ENCODE peak calls at places on chromosomes 7 and 10, in ten cellular contexts. C is HFF-Myc; W is endodermal cell; I is KG1; K is activated T-helper 9 cell treated with anti-CD3 and anti-CD28 coated beads, Interleukin-2, amount 50 U/mL, for 16 hours; O is EL; Q is T-helper 17 cell; N is SW 1271; G is stromal cell of bone marrow; V is cardiac fibroblast. U is an unnamed sample.

GRCh38 chr10:103491729-103492364 is 1.7 kb upstream of the NEURL1 start:
- DNase-seq in C (peak; percentile 96), W (peak; percentile 64), I (no peak), K (no peak), O (peak; percentile 97), Q (no peak), N (no peak), G (peak; percentile 33), V (peak; percentile 90), U (no peak)

GRCh38 chr7:8271960-8272359 is 10.0 kb upstream of the ICA1 start:
- DNase-seq in C (no peak), W (no peak), I (no peak), K (no peak), O (no peak), Q (no peak), N (no peak), G (no peak), V (no peak), U (no peak)

GRCh38 chr10:110857265-110858158 is 14.2 kb upstream of the PDCD4 start:
- DNase-seq in C (no peak), W (peak; percentile 59), I (no peak), K (no peak), O (no peak), Q (no peak), N (no peak), G (peak; percentile 22), V (peak; percentile 67), U (no peak)

GRCh38 chr10:95756796-95757657 is 1.1 kb downstream of the ENTPD1 start:
- DNase-seq in C (no peak), W (no peak), I (no peak), K (no peak), O (no peak), Q (no peak), N (no peak), G (no peak), V (no peak), U (no peak)

GRCh38 chr7:21414795-21415393 is 13.0 kb upstream of the SP4 start:
- DNase-seq in C (no peak), W (no peak), I (no peak), K (no peak), O (no peak), Q (no peak), N (no peak), G (no peak), V (no peak), U (no peak)

GRCh38 chr7:138979226-138979979 is 1.8 kb downstream of the KIAA1549 start:
- DNase-seq in C (no peak), W (peak; percentile 37), I (no peak), K (no peak), O (no peak), Q (no peak), N (no peak), G (no peak), V (peak; percentile 19), U (no peak)

GRCh38 chr10:28730031-28730778 is 52.9 kb downstream of the BAMBI start:
- DNase-seq in C (no peak), W (no peak), I (no peak), K (no peak), O (no peak), Q (no peak), N (no peak), G (peak; percentile 21), V (peak; percentile 56), U (no peak)

GRCh38 chr7:148262721-148263229 is 327.8 kb upstream of the C7orf33 start:
- DNase-seq in C (peak; percentile 7), W (peak; percentile 94), I (no peak), K (peak; percentile 38), O (peak; percentile 31), Q (peak; percentile 32), N (no peak), G (peak; percentile 15), V (peak; percentile 63), U (peak; percentile 13)

GRCh38 chr10:33414841-33415240 is 80.4 kb upstream of the NRP1 start:
- DNase-seq in C (no peak), W (no peak), I (no peak), K (no peak), O (no peak), Q (no peak), N (no peak), G (no peak), V (no peak), U (no peak)

GRCh38 chr10:126518186-126519080 is 130.2 kb upstream of the ADAM12 start:
- DNase-seq in C (no peak), W (no peak), I (no peak), K (no peak), O (no peak), Q (no peak), N (no peak), G (no peak), V (no peak), U (no peak)

GRCh38 chr10:25017247-25017590 is 807 bp downstream of the THNSL1 start:
- DNase-seq in C (no peak), W (no peak), I (peak; percentile 75), K (no peak), O (no peak), Q (no peak), N (no peak), G (peak; percentile 6), V (no peak), U (peak; percentile 32)

GRCh38 chr10:36171546-36171945 is 529.5 kb upstream of the FZD8 start:
- DNase-seq in C (no peak), W (peak; percentile 59), I (no peak), K (no peak), O (no peak), Q (no peak), N (no peak), G (no peak), V (peak; percentile 20), U (no peak)

GRCh38 chr10:85641479-85641967 is 725.1 kb downstream of the GRID1 start:
- DNase-seq in C (no peak), W (peak; percentile 39), I (no peak), K (no peak), O (no peak), Q (no peak), N (no peak), G (no peak), V (no peak), U (no peak)

GRCh38 chr10:24453404-24453830 is 244.5 kb downstream of the KIAA1217 start:
- DNase-seq in C (no peak), W (no peak), I (no peak), K (no peak), O (no peak), Q (no peak), N (no peak), G (no peak), V (no peak), U (no peak)

GRCh38 chr10:126090911-126091728 is 194.8 kb downstream of the FANK1 start:
- DNase-seq in C (peak; percentile 60), W (no peak), I (no peak), K (no peak), O (peak; percentile 97), Q (no peak), N (no peak), G (peak; percentile 98), V (peak; percentile 58), U (no peak)

GRCh38 chr7:1054438-1055083 is 10.2 kb downstream of the GPR146 start:
- DNase-seq in C (no peak), W (no peak), I (no peak), K (no peak), O (no peak), Q (no peak), N (no peak), G (no peak), V (no peak), U (no peak)

GRCh38 chr7:93442478-93443224 is 131.9 kb downstream of the CALCR start:
- DNase-seq in C (peak; percentile 4), W (peak; percentile 86), I (no peak), K (no peak), O (peak; percentile 32), Q (no peak), N (no peak), G (peak; percentile 2), V (peak; percentile 43), U (peak; percentile 50)

GRCh38 chr7:133863362-133864061 is 263.6 kb upstream of the LRGUK start:
- DNase-seq in C (no peak), W (no peak), I (no peak), K (no peak), O (no peak), Q (no peak), N (no peak), G (no peak), V (no peak), U (no peak)

GRCh38 chr7:37984775-37985390 is 64.4 kb downstream of the EPDR1 start:
- DNase-seq in C (no peak), W (no peak), I (no peak), K (no peak), O (no peak), Q (no peak), N (no peak), G (no peak), V (no peak), U (no peak)

GRCh38 chr10:102641398-102641797 is 2.9 kb upstream of the TRIM8 start:
- DNase-seq in C (no peak), W (no peak), I (no peak), K (no peak), O (no peak), Q (no peak), N (no peak), G (no peak), V (no peak), U (no peak)

GRCh38 chr10:22386396-22386928 is 41.2 kb downstream of the SPAG6 start:
- DNase-seq in C (no peak), W (no peak), I (no peak), K (no peak), O (no peak), Q (no peak), N (no peak), G (no peak), V (no peak), U (no peak)

U was measured in AML-193.